ENCODE peak calls at places on chromosomes 11 and 22, in nine cellular contexts. N is psoas muscle; I is MG63; R is heart left ventricle; W is AG04449; S is upper lobe of right lung; C is naive thymus-derived CD4-positive, alpha-beta T cell; H is colonic mucosa; A is CD4-positive, CD25-positive, alpha-beta regulatory T cell. O is an unnamed sample.

GRCh38 chr11:103608566-103608965 is 427.9 kb upstream of the DDI1 start:
- DNase-seq in H (no peak), N (no peak), C (no peak), R (no peak), W (no peak), S (no peak), A (no peak), I (no peak), O (no peak)

GRCh38 chr11:117299351-117300300 is 8.5 kb downstream of the BACE1-AS start:
- DNase-seq in W (no peak), R (no peak), C (no peak), I (no peak), N (no peak), H (no peak), S (no peak), A (no peak), O (no peak)

GRCh38 chr22:46309526-46310085 is 12.9 kb downstream of the GTSE1 start:
- DNase-seq in I (no peak), N (no peak), H (no peak), S (no peak), W (no peak), C (no peak), R (peak; percentile 54), A (no peak), O (no peak)

GRCh38 chr11:123381817-123382554 is 48.1 kb upstream of the GRAMD1B start:
- DNase-seq in W (no peak), S (no peak), I (no peak), N (no peak), H (no peak), R (no peak), C (no peak), A (peak; percentile 88), O (no peak)

GRCh38 chr22:46504586-46504985 is 32.8 kb downstream of the CELSR1 start:
- DNase-seq in W (no peak), H (no peak), A (no peak), R (no peak), I (no peak), S (no peak), C (no peak), N (no peak), O (no peak)

GRCh38 chr11:115206365-115207022 is 297.7 kb downstream of the CADM1 start:
- DNase-seq in R (no peak), C (no peak), I (no peak), H (no peak), N (no peak), W (no peak), S (no peak), A (no peak), O (no peak)

GRCh38 chr11:8832571-8833260 is 78.3 kb upstream of the AKIP1 start:
- DNase-seq in H (no peak), C (no peak), R (no peak), I (peak; percentile 77), W (no peak), S (peak; percentile 69), N (no peak), A (peak; percentile 69), O (no peak)

GRCh38 chr11:79626135-79626748 is 185.4 kb upstream of the TENM4 start:
- DNase-seq in I (no peak), N (no peak), H (no peak), S (no peak), W (peak; percentile 2), C (no peak), R (no peak), A (no peak), O (peak; percentile 52)

GRCh38 chr11:61477734-61478148 is 30.8 kb upstream of the LRRC10B start:
- DNase-seq in C (peak; percentile 16), R (peak; percentile 63), I (no peak), S (peak; percentile 73), W (no peak), A (peak; percentile 42), H (peak; percentile 54), N (peak; percentile 79), O (no peak)

GRCh38 chr11:67439321-67440228 is 2.1 kb upstream of the PTPRCAP start:
- DNase-seq in I (peak; percentile 52), N (peak; percentile 68), S (no peak), W (no peak), R (no peak), C (no peak), A (no peak), H (peak; percentile 61), O (no peak)

GRCh38 chr11:78209478-78209877 is 20.8 kb downstream of the USP35 start:
- DNase-seq in R (no peak), H (no peak), A (no peak), I (no peak), S (no peak), C (no peak), N (no peak), W (no peak), O (no peak)

GRCh38 chr11:16722945-16723344 is 15.5 kb upstream of the C11orf58 start:
- DNase-seq in W (no peak), S (no peak), H (no peak), C (no peak), A (no peak), N (no peak), R (no peak), I (no peak), O (no peak)

GRCh38 chr11:78516281-78516680 is 58.4 kb downstream of the NARS2 start:
- DNase-seq in N (no peak), A (no peak), H (no peak), W (no peak), C (no peak), S (no peak), I (no peak), R (no peak), O (no peak)

GRCh38 chr22:48222742-48223487 is 1460.5 kb downstream of the TBC1D22A start:
- DNase-seq in I (no peak), N (no peak), S (no peak), R (no peak), A (no peak), H (no peak), W (no peak), C (no peak), O (no peak)

GRCh38 chr22:43848366-43849171 is 13.7 kb downstream of the SULT4A1 start:
- DNase-seq in W (no peak), C (no peak), H (no peak), N (peak; percentile 48), S (peak; percentile 52), I (peak; percentile 23), R (no peak), A (no peak), O (no peak)

GRCh38 chr22:28207281-28208030 is 288.4 kb upstream of the PITPNB start:
- DNase-seq in R (no peak), H (no peak), C (no peak), N (no peak), W (no peak), S (no peak), A (no peak), I (peak; percentile 45), O (no peak)

GRCh38 chr11:2259897-2260451 is 10.4 kb downstream of the ASCL2 start:
- DNase-seq in S (peak; percentile 55), C (no peak), N (peak; percentile 23), I (no peak), R (no peak), W (no peak), A (no peak), H (peak; percentile 13), O (no peak)

GRCh38 chr11:2827256-2827655 is 58.3 kb downstream of the CDKN1C start:
- DNase-seq in I (no peak), H (no peak), W (no peak), C (no peak), A (no peak), S (no peak), N (peak; percentile 51), R (peak; percentile 23), O (no peak)

GRCh38 chr11:19800714-19801519 is 88.3 kb downstream of the NAV2 start:
- DNase-seq in I (no peak), W (no peak), R (no peak), S (no peak), A (no peak), N (no peak), C (no peak), H (no peak), O (no peak)

GRCh38 chr22:37383342-37383741 is 43.9 kb downstream of the ELFN2 start:
- DNase-seq in N (no peak), A (no peak), S (no peak), W (no peak), H (no peak), C (no peak), R (no peak), I (peak; percentile 37), O (no peak)

DNA sequence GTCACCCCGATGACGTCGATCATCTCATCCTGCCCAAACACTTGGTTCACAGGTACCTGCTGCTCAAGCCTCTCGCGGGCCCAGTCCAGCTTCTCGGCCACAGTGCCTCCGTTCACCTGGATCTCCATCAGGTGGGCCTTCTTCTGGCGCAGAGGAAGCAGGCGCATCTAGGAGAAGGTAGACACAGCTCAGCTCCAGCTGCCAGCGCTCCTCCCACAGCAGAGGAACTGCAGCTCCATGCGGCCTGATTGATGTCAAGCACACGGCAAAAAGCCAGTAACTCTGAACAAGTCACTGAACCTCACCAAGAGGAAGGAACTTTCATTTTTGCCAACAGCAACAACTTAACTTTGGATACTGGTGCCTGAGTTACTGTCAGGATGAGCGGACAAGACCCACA is 4.0 kb downstream of the RPL3 start:
- DNase-seq in A (no peak), N (no peak), C (no peak), S (no peak), H (no peak), I (no peak), W (no peak), R (no peak), O (no peak)
- H3K4me3 ChIP-seq in A (peak overlapping the region; percentile 19), N (peak overlapping the region; percentile 91), C (no peak overlapping the region), S (no peak overlapping the region), H (no peak overlapping the region), I (peak overlapping the region; percentile 91), W (peak overlapping the region; percentile 35), R (no peak overlapping the region), O (peak overlapping the region; percentile 96)

DNA sequence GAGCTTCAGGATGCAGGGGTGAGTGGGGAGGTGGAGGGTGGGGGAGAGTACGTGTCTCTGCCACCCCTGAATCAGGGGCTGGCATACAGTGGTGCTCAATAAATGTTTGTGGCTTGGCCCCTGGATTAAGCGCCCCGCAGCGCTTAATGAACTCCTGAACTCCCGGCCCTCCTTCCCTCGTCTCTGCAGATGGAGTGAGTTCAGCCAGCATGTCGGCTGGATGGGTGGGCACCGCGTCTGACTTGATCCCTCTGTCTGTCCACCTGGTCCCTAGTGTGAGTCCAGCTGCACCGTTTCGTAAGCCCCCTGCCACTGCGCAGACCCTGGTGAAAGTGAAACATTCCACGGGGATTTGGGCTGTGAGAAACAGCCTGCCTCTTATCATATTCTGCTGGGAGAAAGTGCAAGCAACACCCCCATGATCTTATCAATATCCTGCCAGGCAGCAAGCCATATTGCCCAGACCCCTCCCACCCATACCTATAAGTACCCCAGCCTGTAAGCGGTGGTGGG is 12.0 kb upstream of the MRGPRD start:
- DNase-seq in A (no peak), S (peak; percentile 29), C (no peak), I (no peak), R (no peak), W (no peak), N (peak; percentile 32), H (no peak), O (no peak)
- H3K4me3 ChIP-seq in A (no peak overlapping the region), S (no peak overlapping the region), C (no peak overlapping the region), I (no peak overlapping the region), R (no peak overlapping the region), W (no peak overlapping the region), N (no peak overlapping the region), H (no peak overlapping the region), O (no peak overlapping the region)

GRCh38 chr22:39456262-39457046 is at the start of gene MGAT3:
- DNase-seq in I (no peak), A (no peak), R (no peak), C (no peak), W (no peak), N (no peak), S (no peak), H (no peak), O (no peak)
- H3K4me3 ChIP-seq in I (no peak within 1 kb of the TSS), A (no peak within 1 kb of the TSS), R (peak within 1 kb of the TSS; percentile 68), C (peak within 1 kb of the TSS; percentile 13), W (no peak within 1 kb of the TSS), N (peak within 1 kb of the TSS; percentile 60), S (peak within 1 kb of the TSS; percentile 48), H (peak within 1 kb of the TSS; percentile 27), O (peak within 1 kb of the TSS; percentile 34)

GRCh38 chr11:396511-396947 is 2.5 kb downstream of the PKP3 start:
- DNase-seq in R (no peak), S (no peak), C (no peak), I (peak; percentile 68), A (peak; percentile 29), W (no peak), N (no peak), H (peak; percentile 23), O (no peak)
- H3K4me3 ChIP-seq in R (peak overlapping the region; percentile 55), S (peak overlapping the region; percentile 26), C (no peak overlapping the region), I (no peak overlapping the region), A (no peak overlapping the region), W (no peak overlapping the region), N (peak overlapping the region; percentile 60), H (peak overlapping the region; percentile 22), O (peak overlapping the region; percentile 61)